ENCODE peak calls at places on chromosomes 13 and 19, in nine cellular contexts. O is PC-3, P is neuronal stem cell, Y is GM23338, L is mammary epithelial cell, V is H1, W is hepatocyte, S is H9, C is GM23248. X is an unnamed sample.

GRCh38 chr13:49821216-49821820 is 28.8 kb upstream of the KPNA3 start:
- DNase-seq in O (no peak), P (no peak), Y (peak), L (no peak), V (no peak), W (no peak), S (no peak), C (peak), X (no peak)

GRCh38 chr19:6723108-6723618 is 2.7 kb upstream of the C3 start:
- DNase-seq in O (peak), P (no peak), Y (peak), L (peak), V (no peak), W (peak), S (no peak), C (peak), X (peak)

GRCh38 chr13:74986609-74987008 is 495.4 kb downstream of the TBC1D4 start:
- DNase-seq in O (peak), P (no peak), Y (no peak), L (no peak), V (no peak), W (no peak), S (no peak), C (no peak), X (no peak)

GRCh38 chr13:74644239-74644638 is 510.0 kb upstream of the KLF12 start:
- DNase-seq in O (no peak), P (no peak), Y (no peak), L (peak), V (no peak), W (peak), S (no peak), C (peak), X (peak)

GRCh38 chr13:32548837-32549236 is 10.2 kb upstream of the N4BP2L2 start:
- DNase-seq in O (no peak), P (no peak), Y (no peak), L (no peak), V (no peak), W (no peak), S (no peak), C (no peak), X (no peak)

GRCh38 chr13:111187879-111188643 is 73.0 kb downstream of the ARHGEF7 start:
- DNase-seq in O (peak), P (no peak), Y (no peak), L (peak), V (no peak), W (peak), S (no peak), C (peak), X (peak)

GRCh38 chr13:51742611-51743010 is 61.4 kb downstream of the DHRS12 start:
- DNase-seq in O (no peak), P (no peak), Y (no peak), L (no peak), V (no peak), W (no peak), S (no peak), C (no peak), X (no peak)

GRCh38 chr13:97413694-97414093 is 20.3 kb upstream of the RAP2A start:
- DNase-seq in O (no peak), P (no peak), Y (no peak), L (no peak), V (no peak), W (no peak), S (no peak), C (no peak), X (no peak)

GRCh38 chr19:4113398-4114088 is 10.4 kb downstream of the MAP2K2 start:
- DNase-seq in O (no peak), P (no peak), Y (no peak), L (no peak), V (no peak), W (no peak), S (no peak), C (no peak), X (no peak)

GRCh38 chr13:106533101-106533939 is 2.1 kb downstream of the EFNB2 start:
- DNase-seq in O (peak), P (peak), Y (peak), L (peak), V (peak), W (peak), S (peak), C (peak), X (peak)

GRCh38 chr19:4889034-4889825 is 13.5 kb downstream of the ARRDC5 start:
- DNase-seq in O (peak), P (no peak), Y (no peak), L (peak), V (no peak), W (no peak), S (no peak), C (peak), X (peak)

GRCh38 chr13:45700971-45701900 is 884 bp upstream of the CBY2 start:
- DNase-seq in O (no peak), P (no peak), Y (no peak), L (no peak), V (no peak), W (no peak), S (no peak), C (no peak), X (no peak)

GRCh38 chr13:34155931-34156607 is 338.1 kb downstream of the RFC3 start:
- DNase-seq in O (peak), P (no peak), Y (no peak), L (peak), V (no peak), W (peak), S (no peak), C (peak), X (peak)

GRCh38 chr13:40480012-40480914 is 186.2 kb downstream of the FOXO1 start:
- DNase-seq in O (no peak), P (no peak), Y (no peak), L (no peak), V (no peak), W (no peak), S (no peak), C (no peak), X (peak)

GRCh38 chr13:111629933-111630332 is 309.5 kb downstream of the TEX29 start:
- DNase-seq in O (no peak), P (no peak), Y (no peak), L (no peak), V (no peak), W (no peak), S (peak), C (no peak), X (no peak)

GRCh38 chr19:19152668-19153384 is 14.5 kb upstream of the TMEM161A start:
- DNase-seq in O (no peak), P (no peak), Y (no peak), L (no peak), V (no peak), W (no peak), S (no peak), C (no peak), X (no peak)

GRCh38 chr13:28220166-28220565 is 81.8 kb downstream of the PAN3 start:
- DNase-seq in O (no peak), P (no peak), Y (no peak), L (peak), V (no peak), W (peak), S (no peak), C (peak), X (peak)

GRCh38 chr19:42469311-42470239 is 26.8 kb upstream of the CXCL17 start:
- DNase-seq in O (no peak), P (no peak), Y (no peak), L (no peak), V (no peak), W (no peak), S (no peak), C (peak), X (no peak)

GRCh38 chr19:42468273-42468796 is 25.6 kb upstream of the CXCL17 start:
- DNase-seq in O (peak), P (no peak), Y (no peak), L (peak), V (no peak), W (peak), S (no peak), C (peak), X (peak)

GRCh38 chr19:42466521-42467436 is 24.0 kb upstream of the CXCL17 start:
- DNase-seq in O (no peak), P (no peak), Y (no peak), L (no peak), V (no peak), W (no peak), S (no peak), C (peak), X (no peak)

GRCh38 chr19:42467437-42467760 is 24.7 kb upstream of the CXCL17 start:
- DNase-seq in O (no peak), P (no peak), Y (no peak), L (no peak), V (no peak), W (no peak), S (no peak), C (no peak), X (no peak)

GRCh38 chr19:42465827-42466280 is 23.1 kb upstream of the CXCL17 start:
- DNase-seq in O (no peak), P (no peak), Y (no peak), L (no peak), V (no peak), W (no peak), S (no peak), C (no peak), X (no peak)
- H2AFZ ChIP-seq in O (no peak), P (no peak), Y (peak), L (no peak), V (peak), W (no peak), S (no peak), C (no peak), X (no peak)

DNA sequence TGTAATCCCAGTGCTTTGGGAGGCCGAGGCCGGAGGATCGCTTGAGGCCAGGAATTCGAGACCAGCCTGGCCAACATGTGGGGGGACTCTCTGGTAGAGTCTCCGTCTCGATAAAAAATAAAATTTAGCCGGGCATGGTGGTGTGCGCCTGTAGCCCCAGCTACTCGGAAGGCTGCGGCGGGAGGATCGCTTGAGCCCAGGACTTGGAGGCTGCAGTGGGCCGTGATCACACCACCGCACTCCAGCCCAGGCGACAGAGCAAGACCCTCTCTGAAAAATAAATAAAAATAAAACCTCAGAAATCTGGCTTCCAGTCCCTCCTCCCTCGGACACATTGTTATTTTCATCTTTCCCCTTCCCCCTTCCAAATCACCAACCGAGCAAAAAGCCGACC is 332 bp downstream of the IRGQ start:
- DNase-seq in O (no peak), P (no peak), Y (no peak), L (no peak), V (peak), W (no peak), S (no peak), C (no peak), X (no peak)
- H2AFZ ChIP-seq in O (peak), P (peak), Y (peak), L (peak), V (no peak), W (peak), S (no peak), C (peak), X (peak)

GRCh38 chr19:35519291-35519690 is 5.8 kb upstream of the DMKN start:
- DNase-seq in O (peak), P (no peak), Y (no peak), L (peak), V (no peak), W (peak), S (no peak), C (peak), X (no peak)
- H2AFZ ChIP-seq in O (peak), P (no peak), Y (no peak), L (peak), V (no peak), W (no peak), S (no peak), C (peak), X (no peak)

GRCh38 chr19:44634785-44635184 is 8.9 kb upstream of the PVR start:
- DNase-seq in O (no peak), P (no peak), Y (no peak), L (no peak), V (no peak), W (no peak), S (no peak), C (no peak), X (no peak)

GRCh38 chr19:44640518-44640917 is 3.2 kb upstream of the PVR start:
- DNase-seq in O (peak), P (no peak), Y (no peak), L (peak), V (no peak), W (no peak), S (no peak), C (peak), X (peak)

GRCh38 chr19:44636439-44637389 is 7.0 kb upstream of the PVR start:
- DNase-seq in O (no peak), P (no peak), Y (no peak), L (no peak), V (no peak), W (no peak), S (no peak), C (no peak), X (no peak)

GRCh38 chr19:44637390-44637764 is 6.3 kb upstream of the PVR start:
- DNase-seq in O (peak), P (no peak), Y (no peak), L (no peak), V (no peak), W (no peak), S (no peak), C (no peak), X (no peak)

DNA sequence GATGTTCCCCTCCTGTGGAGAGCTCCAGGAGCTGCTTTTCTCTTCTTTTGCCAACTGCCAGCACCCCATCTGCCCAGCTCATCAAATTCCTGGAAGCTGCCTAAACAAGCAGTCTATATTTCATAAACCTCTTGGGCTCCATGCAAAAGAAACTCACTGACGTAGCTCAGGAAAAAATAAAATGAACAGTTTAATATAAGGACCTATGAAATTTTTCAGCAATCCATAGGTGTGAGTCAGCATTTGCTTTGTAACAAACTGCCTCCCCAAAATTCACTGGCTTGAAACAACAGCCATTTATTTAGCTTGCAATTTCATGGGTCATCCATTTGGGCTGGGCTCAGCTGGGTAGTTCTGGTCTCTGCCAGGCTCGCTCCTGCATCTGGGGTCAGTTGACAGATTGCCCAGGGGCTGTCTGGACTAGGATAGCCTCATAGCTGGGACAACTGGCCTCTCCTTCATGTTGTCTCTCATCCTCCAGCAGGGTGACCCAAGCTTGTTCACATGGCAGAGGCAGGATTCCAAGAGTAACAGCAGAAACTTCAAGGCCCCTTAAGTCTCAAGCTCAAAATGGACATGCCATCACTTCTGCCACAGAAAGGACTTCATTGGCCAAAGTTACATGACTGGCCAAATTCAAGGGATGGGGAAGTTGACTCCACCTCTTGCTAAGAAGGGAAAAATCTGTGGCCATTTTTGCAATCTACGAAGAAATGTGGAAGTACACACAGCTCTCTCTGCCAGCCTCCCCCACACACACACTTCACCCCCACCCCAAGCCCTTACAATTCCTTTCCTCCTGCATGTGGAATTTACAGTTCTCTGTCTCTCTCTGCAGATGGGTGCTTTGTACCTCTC is 7.9 kb upstream of the PVR start:
- DNase-seq in O (peak), P (no peak), Y (no peak), L (no peak), V (no peak), W (no peak), S (no peak), C (peak), X (peak)
- H2AFZ ChIP-seq in O (peak), P (no peak), Y (no peak), L (no peak), V (no peak), W (no peak), S (no peak), C (peak), X (no peak)

DNA sequence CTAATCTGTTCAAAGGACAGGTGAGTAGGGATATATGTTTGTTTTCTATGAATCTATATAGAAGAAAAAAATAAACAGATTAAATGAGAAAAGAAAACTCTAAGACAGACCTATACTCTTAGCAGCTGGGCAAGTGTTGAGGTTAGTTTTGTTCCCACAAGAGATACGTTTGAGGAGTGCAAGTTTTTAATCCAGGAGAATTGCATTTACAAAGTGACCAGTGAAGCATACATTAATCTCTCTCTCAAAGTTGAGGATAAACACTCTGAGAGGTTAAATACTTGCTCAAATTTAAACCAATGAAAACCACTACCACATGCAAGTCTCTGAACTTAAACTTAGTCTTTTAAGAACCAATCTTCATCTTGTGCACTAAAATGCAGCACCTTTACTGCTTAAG is 930.5 kb upstream of the MIR17HG start:
- DNase-seq in O (no peak), P (no peak), Y (no peak), L (no peak), V (no peak), W (no peak), S (no peak), C (no peak), X (peak)
- H2AFZ ChIP-seq in O (no peak), P (no peak), Y (no peak), L (no peak), V (no peak), W (no peak), S (no peak), C (peak), X (peak)